ENCODE peak calls at places on chromosomes 16 and 17, in six cellular contexts. B is mesendoderm, Q is H9, M is mesenchymal stem cell, F is IMR-90, N is H1. L is an unnamed sample. For H3K27me3, the result is how much of the 10 kb centered on the place peaks cover.

GRCh38 chr17:12665263-12666210 is at the start of gene MYOCD:
- DNase-seq in B (peak), Q (peak), M (peak), F (peak), N (peak), L (peak)

GRCh38 chr17:1438593-1439083 is 17.4 kb downstream of the CRK start:
- DNase-seq in B (peak), Q (no peak), M (peak), F (peak), N (no peak), L (no peak)

GRCh38 chr17:17109896-17110295 is 67.6 kb downstream of the MPRIP start:
- DNase-seq in B (no peak), Q (no peak), M (no peak), F (no peak), N (no peak), L (no peak)

GRCh38 chr17:74059471-74059870 is 144.0 kb upstream of the RPL38 start:
- DNase-seq in B (no peak), Q (no peak), M (no peak), F (no peak), N (no peak), L (no peak)

GRCh38 chr16:70495425-70496182 is 27.8 kb downstream of the COG4 start:
- DNase-seq in B (no peak), Q (no peak), M (no peak), F (no peak), N (no peak), L (no peak)

GRCh38 chr17:50514936-50515702 is 6.9 kb downstream of the MYCBPAP start:
- DNase-seq in B (peak), Q (no peak), M (no peak), F (no peak), N (no peak), L (peak)

GRCh38 chr16:30768583-30769181 is 6.6 kb downstream of the RNF40 start:
- DNase-seq in B (no peak), Q (no peak), M (no peak), F (no peak), N (no peak), L (no peak)

GRCh38 chr16:86922311-86922710 is 344.0 kb downstream of the FOXL1 start:
- DNase-seq in B (no peak), Q (no peak), M (no peak), F (no peak), N (no peak), L (no peak)

GRCh38 chr16:56332464-56333079 is 92.8 kb downstream of the AMFR start:
- DNase-seq in B (peak), Q (peak), M (peak), F (peak), N (no peak), L (no peak)

GRCh38 chr16:85265161-85265784 is 153.0 kb upstream of the CIBAR2 start:
- DNase-seq in B (no peak), Q (no peak), M (no peak), F (no peak), N (no peak), L (no peak)

GRCh38 chr17:43722921-43723665 is 35.5 kb downstream of the SOST start:
- DNase-seq in B (peak), Q (no peak), M (no peak), F (no peak), N (no peak), L (no peak)

GRCh38 chr16:159136-159849 is 6.5 kb upstream of the HBM start:
- DNase-seq in B (no peak), Q (no peak), M (no peak), F (no peak), N (no peak), L (no peak)

GRCh38 chr16:48054881-48055601 is 100.8 kb downstream of the ABCC12 start:
- DNase-seq in B (peak), Q (peak), M (peak), F (peak), N (no peak), L (peak)

GRCh38 chr16:11080999-11081630 is 136.8 kb downstream of the CLEC16A start:
- DNase-seq in B (no peak), Q (no peak), M (no peak), F (no peak), N (no peak), L (no peak)

GRCh38 chr17:17749921-17750320 is 68.7 kb downstream of the RAI1 start:
- DNase-seq in B (peak), Q (peak), M (peak), F (peak), N (peak), L (peak)

DNA sequence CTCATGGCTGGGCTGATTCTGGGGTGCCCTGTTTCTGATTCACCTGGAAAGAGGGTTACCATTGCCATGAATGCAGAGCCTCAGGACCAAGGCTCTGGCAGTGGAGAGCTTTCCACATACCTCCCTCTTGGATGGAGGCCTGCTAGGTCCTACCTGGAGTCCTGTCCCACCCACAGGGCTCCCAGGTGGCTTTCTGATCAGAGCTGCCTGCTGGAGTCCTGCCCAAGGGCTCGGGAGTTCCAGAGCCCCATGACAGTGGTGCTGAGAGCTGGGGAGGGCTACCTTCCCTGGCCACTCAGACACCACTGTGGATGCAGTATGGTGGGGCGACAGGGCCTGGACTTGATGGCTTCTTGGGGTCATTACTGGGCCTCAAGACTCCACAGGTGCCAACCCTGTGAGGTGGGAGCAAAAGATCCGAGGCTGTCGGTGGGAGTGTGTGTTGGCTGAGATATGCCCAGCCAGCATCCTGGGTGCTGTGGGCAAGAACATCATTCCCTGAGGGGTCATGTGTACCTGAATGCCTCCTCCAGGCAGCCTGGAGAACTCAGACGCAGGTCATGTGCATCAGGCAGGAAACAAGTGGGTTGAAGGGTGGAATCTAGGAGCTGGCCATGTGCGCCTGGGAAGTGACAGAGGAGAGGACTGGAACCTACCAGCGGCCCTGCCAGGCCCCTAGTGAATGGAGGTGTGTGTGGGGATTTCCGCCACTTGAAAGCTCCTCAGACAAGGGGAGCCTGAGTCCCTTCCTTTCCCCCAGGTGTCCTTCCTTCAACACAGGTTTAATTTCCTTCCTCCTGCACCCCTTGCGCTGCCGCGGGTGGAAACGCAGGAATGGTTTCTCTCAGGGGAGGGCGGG is 2.3 kb upstream of the WNT3 start:
- DNase-seq in B (peak), Q (peak), M (no peak), F (no peak), N (no peak), L (no peak)
- H3K27me3 ChIP-seq in B (under half), Q (under half), M (half or more), F (half or more), N (half or more), L (half or more)

GRCh38 chr17:68293490-68294195 is 2.3 kb downstream of the ARSG start:
- DNase-seq in B (no peak), Q (no peak), M (no peak), F (no peak), N (no peak), L (peak)

GRCh38 chr17:68296217-68297140 is 5.2 kb downstream of the ARSG start:
- DNase-seq in B (peak), Q (no peak), M (no peak), F (no peak), N (no peak), L (no peak)

GRCh38 chr17:68294617-68295016 is 3.3 kb downstream of the ARSG start:
- DNase-seq in B (no peak), Q (no peak), M (no peak), F (no peak), N (no peak), L (no peak)

GRCh38 chr17:68294196-68294555 is 2.9 kb downstream of the ARSG start:
- DNase-seq in B (peak), Q (no peak), M (peak), F (no peak), N (no peak), L (peak)

GRCh38 chr17:68295086-68295485 is 3.8 kb downstream of the ARSG start:
- DNase-seq in B (no peak), Q (no peak), M (no peak), F (no peak), N (no peak), L (no peak)
- H3K4me2 ChIP-seq in B (no peak), Q (no peak), M (no peak), F (no peak), N (no peak), L (no peak)

GRCh38 chr16:27549607-27549856 is 181 bp downstream of the GTF3C1 start:
- DNase-seq in B (no peak), Q (no peak), M (no peak), F (no peak), N (no peak), L (no peak)

GRCh38 chr16:27550582-27550920 is 607 bp downstream of the KATNIP start:
- DNase-seq in B (peak), Q (no peak), M (no peak), F (no peak), N (no peak), L (no peak)

GRCh38 chr16:27547851-27548250 is 1.9 kb downstream of the GTF3C1 start:
- DNase-seq in B (no peak), Q (no peak), M (no peak), F (no peak), N (no peak), L (no peak)

GRCh38 chr16:27549857-27550581 is at the start of the genes GTF3C1 and KATNIP:
- DNase-seq in B (peak), Q (peak), M (peak), F (peak), N (peak), L (peak)

DNA sequence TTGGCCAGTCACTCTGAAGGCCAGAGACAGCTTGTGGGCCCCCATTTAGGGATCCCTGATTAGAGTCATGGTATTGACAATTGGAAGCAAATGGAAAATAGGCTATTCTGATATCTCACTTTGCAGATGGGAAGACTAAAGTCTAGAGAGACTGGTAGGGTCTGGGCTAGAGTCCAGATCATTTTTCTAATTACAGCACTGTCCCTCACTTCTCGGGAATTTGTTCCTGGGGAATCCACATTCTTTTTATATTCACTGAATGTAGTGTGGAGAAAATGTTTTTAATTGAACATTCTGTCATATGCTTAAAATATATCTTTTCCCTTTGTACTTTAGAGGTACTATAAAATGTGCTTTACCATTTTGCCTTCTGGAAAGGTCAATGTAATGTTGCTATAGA is 1.1 kb downstream of the KATNIP start:
- DNase-seq in B (no peak), Q (no peak), M (peak), F (no peak), N (no peak), L (no peak)
- H3K4ac ChIP-seq in B (no peak), Q (no peak), M (no peak), F (no peak), N (no peak), L (no peak)

DNA sequence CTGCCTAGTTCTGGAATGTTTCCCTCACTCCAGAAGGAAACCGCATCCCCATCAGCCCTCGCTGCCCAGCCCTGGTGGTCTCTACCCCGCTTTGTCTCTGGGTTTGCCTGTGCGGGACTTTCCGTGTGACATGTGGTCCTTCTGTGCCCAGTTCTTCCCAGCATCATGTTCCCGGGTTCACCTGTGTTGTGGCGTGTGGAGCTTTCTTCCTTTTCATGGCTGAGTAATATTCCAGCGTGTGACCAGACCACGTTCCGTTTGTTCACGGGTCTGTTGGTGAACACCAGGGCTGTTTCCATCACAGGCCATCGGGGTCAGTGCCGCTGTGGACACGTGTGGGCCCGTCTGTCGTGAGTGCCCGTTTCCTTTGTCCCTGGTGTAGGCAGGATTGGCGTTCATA is 32.1 kb downstream of the CACNA1H start:
- DNase-seq in B (no peak), Q (no peak), M (no peak), F (no peak), N (no peak), L (no peak)
- H3K27me3 ChIP-seq in B (under half), Q (under half), M (under half), F (under half), N (under half), L (under half)

GRCh38 chr17:68351395-68351794 is 60.1 kb downstream of the ARSG start:
- DNase-seq in B (no peak), Q (no peak), M (no peak), F (no peak), N (no peak), L (no peak)
- H3K4me2 ChIP-seq in B (no peak), Q (no peak), M (no peak), F (no peak), N (no peak), L (no peak)

L was measured in neuronal stem cell.